ENCODE peak calls at places on chromosomes 6 and 20, in eight cellular contexts. U is adipocyte; H is heart right ventricle; C is left ventricle myocardium inferior; F is colonic mucosa; T is CD4-positive, CD25-positive, alpha-beta regulatory T cell; A is CD8-positive, alpha-beta memory T cell; Y is foreskin keratinocyte. Z is an unnamed sample. For H3K4me1, the result is how much of the 10 kb centered on the place peaks cover.

GRCh38 chr6:27867941-27868705 is 44.1 kb downstream of the OR2B2 start:
- DNase-seq in U (no peak), H (no peak), C (no peak), F (no peak), T (no peak), A (no peak), Y (peak), Z (no peak)

GRCh38 chr6:161545741-161546140 is 271.9 kb upstream of the AGPAT4 start:
- DNase-seq in U (no peak), H (no peak), C (no peak), F (no peak), T (no peak), A (no peak), Y (no peak), Z (no peak)

GRCh38 chr20:32737371-32738223 is 5.7 kb downstream of the COMMD7 start:
- DNase-seq in U (peak), H (no peak), C (no peak), F (no peak), T (peak), A (peak), Y (no peak), Z (no peak)

GRCh38 chr6:37501632-37502466 is 2.2 kb upstream of the CCDC167 start:
- DNase-seq in U (no peak), H (no peak), C (no peak), F (no peak), T (no peak), A (peak), Y (no peak), Z (no peak)

GRCh38 chr6:10163159-10163962 is 251.5 kb downstream of the TFAP2A start:
- DNase-seq in U (no peak), H (no peak), C (no peak), F (no peak), T (no peak), A (no peak), Y (peak), Z (no peak)

GRCh38 chr6:110105296-110105695 is 74.2 kb downstream of the WASF1 start:
- DNase-seq in U (no peak), H (no peak), C (no peak), F (no peak), T (no peak), A (no peak), Y (no peak), Z (no peak)

GRCh38 chr6:163707385-163708355 is 293.2 kb downstream of the QKI start:
- DNase-seq in U (no peak), H (no peak), C (no peak), F (no peak), T (no peak), A (no peak), Y (no peak), Z (no peak)

GRCh38 chr20:51446656-51447055 is 95.9 kb downstream of the NFATC2 start:
- DNase-seq in U (peak), H (no peak), C (no peak), F (peak), T (no peak), A (no peak), Y (peak), Z (no peak)

GRCh38 chr6:142537612-142538478 is 236.0 kb downstream of the ADGRG6 start:
- DNase-seq in U (peak), H (no peak), C (no peak), F (no peak), T (no peak), A (no peak), Y (peak), Z (peak)

GRCh38 chr6:119379809-119380208 is 30.2 kb upstream of the MAN1A1 start:
- DNase-seq in U (no peak), H (no peak), C (no peak), F (no peak), T (no peak), A (no peak), Y (no peak), Z (no peak)

GRCh38 chr6:105272783-105273182 is 93.0 kb upstream of the POPDC3 start:
- DNase-seq in U (peak), H (peak), C (no peak), F (no peak), T (no peak), A (no peak), Y (peak), Z (no peak)

GRCh38 chr6:132715204-132715603 is 1.3 kb upstream of the VNN1 start:
- DNase-seq in U (peak), H (peak), C (no peak), F (peak), T (no peak), A (no peak), Y (peak), Z (no peak)

GRCh38 chr20:18524646-18525045 is 16.9 kb downstream of the SEC23B start:
- DNase-seq in U (peak), H (no peak), C (no peak), F (no peak), T (no peak), A (no peak), Y (peak), Z (no peak)

GRCh38 chr6:147080215-147080614 is 124.0 kb upstream of the STXBP5 start:
- DNase-seq in U (no peak), H (no peak), C (no peak), F (no peak), T (no peak), A (no peak), Y (no peak), Z (no peak)

GRCh38 chr20:32285621-32286334 is 8.3 kb downstream of the KIF3B start:
- DNase-seq in U (peak), H (no peak), C (no peak), F (peak), T (peak), A (no peak), Y (peak), Z (peak)

GRCh38 chr6:136547336-136547735 is 2.9 kb downstream of the MAP7 start:
- DNase-seq in U (peak), H (no peak), C (no peak), F (no peak), T (no peak), A (no peak), Y (peak), Z (peak)

GRCh38 chr6:155080876-155081845 is 86.0 kb downstream of the TIAM2 start:
- DNase-seq in U (no peak), H (no peak), C (no peak), F (no peak), T (no peak), A (no peak), Y (no peak), Z (no peak)

GRCh38 chr6:30037182-30037788 is 23.8 kb upstream of the POLR1H start:
- DNase-seq in U (peak), H (no peak), C (no peak), F (no peak), T (no peak), A (no peak), Y (peak), Z (peak)

GRCh38 chr6:14028631-14029030 is 88.9 kb upstream of the CD83 start:
- DNase-seq in U (no peak), H (no peak), C (no peak), F (no peak), T (no peak), A (no peak), Y (no peak), Z (no peak)

GRCh38 chr20:19491241-19491640 is 266.8 kb upstream of the RIN2 start:
- DNase-seq in U (no peak), H (no peak), C (no peak), F (no peak), T (no peak), A (no peak), Y (no peak), Z (no peak)

GRCh38 chr20:53319200-53319599 is 274.4 kb downstream of the ZNF217 start:
- DNase-seq in U (no peak), H (no peak), C (no peak), F (no peak), T (no peak), A (no peak), Y (no peak), Z (no peak)

GRCh38 chr20:5024982-5025381 is 23.7 kb upstream of the SLC23A2 start:
- DNase-seq in U (peak), H (no peak), C (no peak), F (no peak), T (no peak), A (no peak), Y (no peak), Z (no peak)

GRCh38 chr20:50092436-50092835 is 20.5 kb downstream of the UBE2V1 start:
- DNase-seq in U (peak), H (no peak), C (no peak), F (no peak), T (no peak), A (no peak), Y (no peak), Z (no peak)

GRCh38 chr6:169635345-169635744 is 66.5 kb downstream of the WDR27 start:
- DNase-seq in U (no peak), H (no peak), C (no peak), F (no peak), T (no peak), A (no peak), Y (no peak), Z (no peak)

GRCh38 chr20:1119128-1119505 is 715 bp downstream of the PSMF1 start:
- DNase-seq in U (no peak), H (no peak), C (no peak), F (no peak), T (no peak), A (no peak), Y (peak), Z (peak)

GRCh38 chr20:1122388-1123315 is 4.2 kb downstream of the PSMF1 start:
- DNase-seq in U (peak), H (peak), C (peak), F (peak), T (no peak), A (peak), Y (no peak), Z (no peak)

GRCh38 chr20:1118336-1119127 is at the start of gene PSMF1:
- DNase-seq in U (peak), H (peak), C (peak), F (peak), T (peak), A (peak), Y (peak), Z (peak)

GRCh38 chr20:1119524-1119923 is 1.1 kb downstream of the PSMF1 start:
- DNase-seq in U (no peak), H (no peak), C (no peak), F (no peak), T (no peak), A (no peak), Y (no peak), Z (no peak)

DNA sequence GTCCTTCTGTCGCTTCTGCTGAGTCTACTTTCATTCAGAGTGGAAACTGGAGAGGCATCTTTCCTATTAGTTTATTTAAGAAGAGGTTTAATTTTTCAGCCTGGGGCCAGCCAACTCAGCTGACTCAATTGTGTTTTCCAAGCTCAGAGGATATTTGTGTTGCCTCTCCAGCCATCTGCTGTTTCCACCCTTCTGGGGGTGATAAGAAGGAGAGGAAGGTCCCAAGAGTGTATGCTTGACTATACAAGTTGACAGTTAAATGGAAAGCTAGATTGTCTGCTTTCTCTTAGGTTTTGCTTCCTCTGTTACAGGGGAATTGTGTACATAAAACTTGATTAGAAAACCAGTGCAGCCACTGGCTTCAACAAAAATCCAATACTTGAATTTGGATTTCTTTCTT is 3.0 kb downstream of the PSMF1 start:
- DNase-seq in U (no peak), H (no peak), C (no peak), F (no peak), T (no peak), A (no peak), Y (no peak), Z (no peak)
- H3K4me1 ChIP-seq in U (half or more), H (half or more), C (half or more), F (under half), T (half or more), A (half or more), Y (under half), Z (under half)

GRCh38 chr6:144335914-144336313 is 50.8 kb downstream of the UTRN start:
- DNase-seq in U (no peak), H (no peak), C (no peak), F (no peak), T (no peak), A (no peak), Y (peak), Z (peak)

GRCh38 chr6:144331610-144332009 is 46.5 kb downstream of the UTRN start:
- DNase-seq in U (no peak), H (no peak), C (no peak), F (no peak), T (no peak), A (no peak), Y (no peak), Z (no peak)

GRCh38 chr6:144332177-144332576 is 47.0 kb downstream of the UTRN start:
- DNase-seq in U (no peak), H (no peak), C (no peak), F (no peak), T (no peak), A (no peak), Y (no peak), Z (no peak)

GRCh38 chr6:144335315-144335861 is 50.3 kb downstream of the UTRN start:
- DNase-seq in U (no peak), H (no peak), C (no peak), F (no peak), T (no peak), A (no peak), Y (no peak), Z (no peak)

DNA sequence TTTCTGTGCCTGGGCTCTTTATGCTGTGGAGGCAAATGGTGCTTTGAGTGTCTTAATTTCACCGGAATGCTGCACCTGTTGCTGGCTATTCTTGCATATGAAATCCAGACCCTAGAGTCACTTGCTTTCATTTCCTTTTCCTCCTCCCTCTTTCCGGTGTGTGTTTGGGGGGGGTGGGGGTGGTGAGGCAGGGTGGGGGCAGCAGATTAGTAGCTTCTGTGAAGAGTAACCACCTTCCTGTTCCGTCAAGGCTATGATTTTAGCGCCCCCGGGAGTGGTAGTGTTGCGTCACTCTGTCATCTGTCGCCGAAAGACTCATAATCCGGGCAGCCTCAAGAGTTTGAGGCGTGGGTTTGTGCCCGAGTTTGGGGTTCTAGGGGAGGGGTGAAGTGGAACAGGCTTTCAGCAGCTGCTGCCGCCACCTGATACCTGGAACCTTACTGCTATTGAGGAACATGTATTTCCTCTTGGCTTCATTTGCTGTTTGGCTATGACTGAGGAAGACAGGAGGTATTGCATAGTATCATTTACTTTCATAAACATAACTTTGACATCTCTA is 49.1 kb downstream of the UTRN start:
- DNase-seq in U (no peak), H (no peak), C (no peak), F (peak), T (peak), A (peak), Y (no peak), Z (peak)
- H3K4me1 ChIP-seq in U (under half), H (half or more), C (half or more), F (under half), T (under half), A (under half), Y (under half), Z (under half)

GRCh38 chr20:47413189-47413588 is 56.7 kb upstream of the ZMYND8 start:
- DNase-seq in U (no peak), H (no peak), C (no peak), F (no peak), T (no peak), A (no peak), Y (no peak), Z (no peak)
- H3K4me1 ChIP-seq in U (under half), H (half or more), C (under half), F (under half), T (under half), A (under half), Y (under half), Z (half or more)

GRCh38 chr6:11218477-11218826 is 14.0 kb downstream of the NEDD9 start:
- DNase-seq in U (no peak), H (no peak), C (no peak), F (no peak), T (no peak), A (no peak), Y (no peak), Z (no peak)
- H3K4me1 ChIP-seq in U (under half), H (half or more), C (half or more), F (under half), T (under half), A (under half), Y (under half), Z (under half)

GRCh38 chr20:45336530-45337366 is 11.5 kb downstream of the SDC4 start:
- DNase-seq in U (peak), H (no peak), C (no peak), F (peak), T (no peak), A (no peak), Y (peak), Z (no peak)
- H3K4me1 ChIP-seq in U (half or more), H (half or more), C (half or more), F (under half), T (under half), A (under half), Y (under half), Z (under half)

GRCh38 chr6:57305112-57305511 is 12.3 kb upstream of the PRIM2 start:
- DNase-seq in U (peak), H (no peak), C (no peak), F (no peak), T (no peak), A (no peak), Y (no peak), Z (no peak)
- H3K4me1 ChIP-seq in U (under half), H (under half), C (under half), F (under half), T (under half), A (under half), Y (under half), Z (under half)

GRCh38 chr20:47337413-47337812 is 19.1 kb downstream of the ZMYND8 start:
- DNase-seq in U (no peak), H (no peak), C (no peak), F (no peak), T (no peak), A (no peak), Y (no peak), Z (no peak)

GRCh38 chr20:47336013-47336754 is 20.3 kb downstream of the ZMYND8 start:
- DNase-seq in U (peak), H (peak), C (peak), F (no peak), T (no peak), A (no peak), Y (no peak), Z (no peak)

GRCh38 chr20:47334022-47334551 is 22.4 kb downstream of the ZMYND8 start:
- DNase-seq in U (peak), H (no peak), C (no peak), F (no peak), T (no peak), A (no peak), Y (peak), Z (no peak)

GRCh38 chr20:47338131-47338628 is 18.3 kb downstream of the ZMYND8 start:
- DNase-seq in U (no peak), H (peak), C (peak), F (no peak), T (no peak), A (no peak), Y (no peak), Z (no peak)

GRCh38 chr20:47335251-47336012 is 21.1 kb downstream of the ZMYND8 start:
- DNase-seq in U (peak), H (no peak), C (no peak), F (no peak), T (no peak), A (no peak), Y (no peak), Z (no peak)
- H3K4me1 ChIP-seq in U (half or more), H (half or more), C (half or more), F (under half), T (under half), A (under half), Y (under half), Z (under half)

GRCh38 chr6:106462923-106463557 is 102.5 kb downstream of the CRYBG1 start:
- DNase-seq in U (no peak), H (no peak), C (no peak), F (no peak), T (no peak), A (no peak), Y (no peak), Z (no peak)

GRCh38 chr6:106468935-106469334 is 108.4 kb downstream of the CRYBG1 start:
- DNase-seq in U (no peak), H (no peak), C (no peak), F (no peak), T (no peak), A (no peak), Y (no peak), Z (no peak)

GRCh38 chr6:106469882-106470281 is 109.4 kb downstream of the CRYBG1 start:
- DNase-seq in U (no peak), H (no peak), C (no peak), F (peak), T (no peak), A (no peak), Y (no peak), Z (no peak)

GRCh38 chr6:106470316-106470715 is 109.8 kb downstream of the CRYBG1 start:
- DNase-seq in U (peak), H (no peak), C (no peak), F (no peak), T (no peak), A (no peak), Y (no peak), Z (no peak)

DNA sequence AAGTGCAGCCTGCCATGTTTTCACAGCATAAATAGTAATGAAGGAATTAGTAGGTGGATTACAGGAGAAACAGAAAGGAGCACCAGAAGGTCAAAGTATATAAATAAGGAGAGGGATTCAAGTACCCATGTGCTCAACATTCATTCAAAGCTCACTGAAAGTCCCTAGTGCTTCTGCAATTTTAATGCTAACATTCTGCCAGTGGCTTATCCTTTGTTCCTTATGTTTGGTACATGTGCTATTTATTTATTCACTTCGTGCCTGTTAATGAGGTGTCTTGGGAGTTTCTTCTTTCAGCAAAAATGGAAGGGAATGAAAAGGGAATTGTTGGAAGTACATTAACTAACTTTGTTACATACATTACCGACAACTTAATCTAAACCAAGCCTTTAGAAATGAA is 105.7 kb downstream of the CRYBG1 start:
- DNase-seq in U (no peak), H (no peak), C (no peak), F (no peak), T (no peak), A (no peak), Y (no peak), Z (no peak)
- H3K4me1 ChIP-seq in U (under half), H (under half), C (under half), F (under half), T (under half), A (under half), Y (under half), Z (under half)

GRCh38 chr6:56756791-56757582 is 114.3 kb upstream of the DST start:
- DNase-seq in U (peak), H (no peak), C (no peak), F (no peak), T (no peak), A (no peak), Y (peak), Z (no peak)

GRCh38 chr6:56758553-56758952 is 115.9 kb upstream of the DST start:
- DNase-seq in U (no peak), H (no peak), C (no peak), F (no peak), T (no peak), A (no peak), Y (no peak), Z (peak)

GRCh38 chr6:56758120-56758519 is 115.4 kb upstream of the DST start:
- DNase-seq in U (peak), H (no peak), C (no peak), F (no peak), T (no peak), A (no peak), Y (no peak), Z (peak)

GRCh38 chr6:56756219-56756789 is 113.6 kb upstream of the DST start:
- DNase-seq in U (no peak), H (no peak), C (no peak), F (no peak), T (no peak), A (no peak), Y (no peak), Z (no peak)

GRCh38 chr6:56757585-56757984 is 114.9 kb upstream of the DST start:
- DNase-seq in U (no peak), H (no peak), C (no peak), F (peak), T (no peak), A (no peak), Y (peak), Z (peak)
- H3K4me1 ChIP-seq in U (under half), H (half or more), C (half or more), F (under half), T (under half), A (under half), Y (under half), Z (half or more)